ENCODE peak calls at places on chromosome 1, in four cellular contexts. One of them, this sample, is unnamed.
A peak's percentile ranks its signal among the peaks of the same experiment; 100 is the strongest.

GRCh38 chr1:40300651-40301050 is 16.4 kb downstream of the COL9A2 start:
- DNase-seq in NCI-H2081: no peak
- DNase-seq in HepG2: no peak
- DNase-seq in AG08396: no peak
- DNase-seq in this sample: no peak

GRCh38 chr1:235279627-235280194 is 48.3 kb downstream of the ARID4B start:
- DNase-seq in NCI-H2081: no peak
- DNase-seq in HepG2: no peak
- DNase-seq in AG08396: no peak
- DNase-seq in this sample: no peak

GRCh38 chr1:115275216-115275615 is 62.8 kb downstream of the NGF start:
- DNase-seq in NCI-H2081: peak; percentile 33
- DNase-seq in HepG2: no peak
- DNase-seq in AG08396: no peak
- DNase-seq in this sample: peak; percentile 26

GRCh38 chr1:48923116-48923515 is 146.4 kb upstream of the BEND5 start:
- DNase-seq in NCI-H2081: no peak
- DNase-seq in HepG2: no peak
- DNase-seq in AG08396: no peak
- DNase-seq in this sample: no peak

GRCh38 chr1:64691631-64692030 is 53.2 kb upstream of the RAVER2 start:
- DNase-seq in NCI-H2081: no peak
- DNase-seq in HepG2: no peak
- DNase-seq in AG08396: no peak
- DNase-seq in this sample: no peak

GRCh38 chr1:168365719-168366474 is 85.2 kb downstream of the TBX19 start:
- DNase-seq in NCI-H2081: no peak
- DNase-seq in HepG2: peak; percentile 29
- DNase-seq in AG08396: no peak
- DNase-seq in this sample: peak; percentile 20

GRCh38 chr1:118115567-118116272 is 69.3 kb downstream of the SPAG17 start:
- DNase-seq in NCI-H2081: no peak
- DNase-seq in HepG2: no peak
- DNase-seq in AG08396: no peak
- DNase-seq in this sample: no peak

GRCh38 chr1:205449750-205450443 is 5.9 kb downstream of the BLACAT1 start:
- DNase-seq in NCI-H2081: no peak
- DNase-seq in HepG2: peak; percentile 99
- DNase-seq in AG08396: peak; percentile 51
- DNase-seq in this sample: no peak

GRCh38 chr1:68093737-68094136 is 43.3 kb upstream of the DIRAS3 start:
- DNase-seq in NCI-H2081: no peak
- DNase-seq in HepG2: no peak
- DNase-seq in AG08396: no peak
- DNase-seq in this sample: no peak

GRCh38 chr1:32702599-32703478 is at the start of gene SYNC:
- DNase-seq in NCI-H2081: no peak
- DNase-seq in HepG2: no peak
- DNase-seq in AG08396: peak; percentile 91
- DNase-seq in this sample: no peak